ENCODE peak calls at places on chromosomes 6 and 20, in nine cellular contexts. One of them, this sample, is unnamed.

GRCh38 chr6:113734886-113735481 is 122.2 kb upstream of the MARCKS start:
- DNase-seq in CD8-positive, alpha-beta T cell: no peak
- DNase-seq in tibial nerve: no peak
- DNase-seq in lung: no peak
- DNase-seq in sigmoid colon: no peak
- DNase-seq in left lung: no peak
- DNase-seq in OCI-LY7: no peak
- DNase-seq in heart left ventricle: no peak
- DNase-seq in tibial artery: no peak
- DNase-seq in this sample: no peak

GRCh38 chr20:20009784-20010253 is 7.3 kb upstream of the NAA20 start:
- DNase-seq in CD8-positive, alpha-beta T cell: no peak
- DNase-seq in tibial nerve: no peak
- DNase-seq in lung: no peak
- DNase-seq in sigmoid colon: no peak
- DNase-seq in left lung: no peak
- DNase-seq in OCI-LY7: no peak
- DNase-seq in heart left ventricle: no peak
- DNase-seq in tibial artery: no peak
- DNase-seq in this sample: peak; percentile 22

GRCh38 chr6:145139451-145139850 is 595.9 kb downstream of the EPM2A start:
- DNase-seq in CD8-positive, alpha-beta T cell: no peak
- DNase-seq in tibial nerve: no peak
- DNase-seq in lung: no peak
- DNase-seq in sigmoid colon: no peak
- DNase-seq in left lung: no peak
- DNase-seq in OCI-LY7: no peak
- DNase-seq in heart left ventricle: no peak
- DNase-seq in tibial artery: no peak
- DNase-seq in this sample: no peak

GRCh38 chr6:48626421-48626820 is 515.4 kb upstream of the PTCHD4 start:
- DNase-seq in CD8-positive, alpha-beta T cell: no peak
- DNase-seq in tibial nerve: no peak
- DNase-seq in lung: no peak
- DNase-seq in sigmoid colon: no peak
- DNase-seq in left lung: no peak
- DNase-seq in OCI-LY7: no peak
- DNase-seq in heart left ventricle: no peak
- DNase-seq in tibial artery: no peak
- DNase-seq in this sample: no peak

GRCh38 chr6:50936277-50936681 is 117.6 kb downstream of the TFAP2B start:
- DNase-seq in CD8-positive, alpha-beta T cell: no peak
- DNase-seq in tibial nerve: no peak
- DNase-seq in lung: no peak
- DNase-seq in sigmoid colon: no peak
- DNase-seq in left lung: no peak
- DNase-seq in OCI-LY7: no peak
- DNase-seq in heart left ventricle: no peak
- DNase-seq in tibial artery: no peak
- DNase-seq in this sample: no peak

GRCh38 chr6:154292066-154292465 is 64.5 kb downstream of the IPCEF1 start:
- DNase-seq in CD8-positive, alpha-beta T cell: no peak
- DNase-seq in tibial nerve: no peak
- DNase-seq in lung: no peak
- DNase-seq in sigmoid colon: no peak
- DNase-seq in left lung: no peak
- DNase-seq in OCI-LY7: no peak
- DNase-seq in heart left ventricle: no peak
- DNase-seq in tibial artery: no peak
- DNase-seq in this sample: no peak

GRCh38 chr20:47672886-47673670 is 112.2 kb downstream of the SULF2 start:
- DNase-seq in CD8-positive, alpha-beta T cell: no peak
- DNase-seq in tibial nerve: no peak
- DNase-seq in lung: no peak
- DNase-seq in sigmoid colon: no peak
- DNase-seq in left lung: no peak
- DNase-seq in OCI-LY7: no peak
- DNase-seq in heart left ventricle: no peak
- DNase-seq in tibial artery: no peak
- DNase-seq in this sample: no peak

GRCh38 chr6:146785001-146785585 is 186.3 kb downstream of the ADGB start:
- DNase-seq in CD8-positive, alpha-beta T cell: no peak
- DNase-seq in tibial nerve: no peak
- DNase-seq in lung: no peak
- DNase-seq in sigmoid colon: no peak
- DNase-seq in left lung: no peak
- DNase-seq in OCI-LY7: peak; percentile 58
- DNase-seq in heart left ventricle: no peak
- DNase-seq in tibial artery: no peak
- DNase-seq in this sample: peak; percentile 29

GRCh38 chr6:3175742-3176321 is 18.5 kb upstream of the TUBB2A start:
- DNase-seq in CD8-positive, alpha-beta T cell: no peak
- DNase-seq in tibial nerve: no peak
- DNase-seq in lung: no peak
- DNase-seq in sigmoid colon: no peak
- DNase-seq in left lung: no peak
- DNase-seq in OCI-LY7: no peak
- DNase-seq in heart left ventricle: no peak
- DNase-seq in tibial artery: no peak
- DNase-seq in this sample: no peak

GRCh38 chr6:168475188-168476013 is 34.4 kb downstream of the SMOC2 start:
- DNase-seq in CD8-positive, alpha-beta T cell: no peak
- DNase-seq in tibial nerve: no peak
- DNase-seq in lung: no peak
- DNase-seq in sigmoid colon: no peak
- DNase-seq in left lung: no peak
- DNase-seq in OCI-LY7: no peak
- DNase-seq in heart left ventricle: no peak
- DNase-seq in tibial artery: no peak
- DNase-seq in this sample: no peak

GRCh38 chr20:24337074-24337473 is 132.4 kb upstream of the SYNDIG1 start:
- DNase-seq in CD8-positive, alpha-beta T cell: no peak
- DNase-seq in tibial nerve: no peak
- DNase-seq in lung: no peak
- DNase-seq in sigmoid colon: no peak
- DNase-seq in left lung: no peak
- DNase-seq in OCI-LY7: no peak
- DNase-seq in heart left ventricle: no peak
- DNase-seq in tibial artery: no peak
- DNase-seq in this sample: no peak

GRCh38 chr6:110053395-110054240 is 75.5 kb downstream of the GPR6 start:
- DNase-seq in CD8-positive, alpha-beta T cell: no peak
- DNase-seq in tibial nerve: no peak
- DNase-seq in lung: no peak
- DNase-seq in sigmoid colon: no peak
- DNase-seq in left lung: no peak
- DNase-seq in OCI-LY7: peak; percentile 61
- DNase-seq in heart left ventricle: peak; percentile 19
- DNase-seq in tibial artery: no peak
- DNase-seq in this sample: peak; percentile 50

GRCh38 chr20:20953738-20954657 is 152.2 kb downstream of the LINC00237 start:
- DNase-seq in CD8-positive, alpha-beta T cell: no peak
- DNase-seq in tibial nerve: no peak
- DNase-seq in lung: no peak
- DNase-seq in sigmoid colon: no peak
- DNase-seq in left lung: no peak
- DNase-seq in OCI-LY7: no peak
- DNase-seq in heart left ventricle: no peak
- DNase-seq in tibial artery: no peak
- DNase-seq in this sample: no peak

GRCh38 chr20:2252419-2253060 is 43.3 kb upstream of the TGM3 start:
- DNase-seq in CD8-positive, alpha-beta T cell: no peak
- DNase-seq in tibial nerve: no peak
- DNase-seq in lung: no peak
- DNase-seq in sigmoid colon: no peak
- DNase-seq in left lung: no peak
- DNase-seq in OCI-LY7: no peak
- DNase-seq in heart left ventricle: no peak
- DNase-seq in tibial artery: no peak
- DNase-seq in this sample: no peak
- H3K4me1 ChIP-seq in CD8-positive, alpha-beta T cell: no peaks in the 10 kb centered on the region
- H3K4me1 ChIP-seq in tibial nerve: no peaks in the 10 kb centered on the region
- H3K4me1 ChIP-seq in lung: peaks cover 4% of the 10 kb centered on the region
- H3K4me1 ChIP-seq in sigmoid colon: no peaks in the 10 kb centered on the region
- H3K4me1 ChIP-seq in left lung: peaks cover 31% of the 10 kb centered on the region
- H3K4me1 ChIP-seq in OCI-LY7: no peaks in the 10 kb centered on the region
- H3K4me1 ChIP-seq in heart left ventricle: no peaks in the 10 kb centered on the region
- H3K4me1 ChIP-seq in tibial artery: no peaks in the 10 kb centered on the region
- H3K4me1 ChIP-seq in this sample: peaks cover 1% of the 10 kb centered on the region

GRCh38 chr20:50127587-50128519 is 14.9 kb upstream of the UBE2V1 start:
- DNase-seq in CD8-positive, alpha-beta T cell: no peak
- DNase-seq in tibial nerve: no peak
- DNase-seq in lung: no peak
- DNase-seq in sigmoid colon: no peak
- DNase-seq in left lung: no peak
- DNase-seq in OCI-LY7: no peak
- DNase-seq in heart left ventricle: no peak
- DNase-seq in tibial artery: no peak
- DNase-seq in this sample: no peak

GRCh38 chr20:50130995-50131394 is 18.0 kb upstream of the UBE2V1 start:
- DNase-seq in CD8-positive, alpha-beta T cell: no peak
- DNase-seq in tibial nerve: no peak
- DNase-seq in lung: no peak
- DNase-seq in sigmoid colon: peak; percentile 95
- DNase-seq in left lung: no peak
- DNase-seq in OCI-LY7: no peak
- DNase-seq in heart left ventricle: peak; percentile 61
- DNase-seq in tibial artery: peak; percentile 67
- DNase-seq in this sample: no peak

GRCh38 chr20:50130346-50130703 is 17.4 kb upstream of the UBE2V1 start:
- DNase-seq in CD8-positive, alpha-beta T cell: no peak
- DNase-seq in tibial nerve: no peak
- DNase-seq in lung: no peak
- DNase-seq in sigmoid colon: no peak
- DNase-seq in left lung: no peak
- DNase-seq in OCI-LY7: no peak
- DNase-seq in heart left ventricle: no peak
- DNase-seq in tibial artery: no peak
- DNase-seq in this sample: no peak

GRCh38 chr20:50128520-50128905 is 15.6 kb upstream of the UBE2V1 start:
- DNase-seq in CD8-positive, alpha-beta T cell: no peak
- DNase-seq in tibial nerve: no peak
- DNase-seq in lung: no peak
- DNase-seq in sigmoid colon: no peak
- DNase-seq in left lung: no peak
- DNase-seq in OCI-LY7: no peak
- DNase-seq in heart left ventricle: no peak
- DNase-seq in tibial artery: no peak
- DNase-seq in this sample: no peak

DNA sequence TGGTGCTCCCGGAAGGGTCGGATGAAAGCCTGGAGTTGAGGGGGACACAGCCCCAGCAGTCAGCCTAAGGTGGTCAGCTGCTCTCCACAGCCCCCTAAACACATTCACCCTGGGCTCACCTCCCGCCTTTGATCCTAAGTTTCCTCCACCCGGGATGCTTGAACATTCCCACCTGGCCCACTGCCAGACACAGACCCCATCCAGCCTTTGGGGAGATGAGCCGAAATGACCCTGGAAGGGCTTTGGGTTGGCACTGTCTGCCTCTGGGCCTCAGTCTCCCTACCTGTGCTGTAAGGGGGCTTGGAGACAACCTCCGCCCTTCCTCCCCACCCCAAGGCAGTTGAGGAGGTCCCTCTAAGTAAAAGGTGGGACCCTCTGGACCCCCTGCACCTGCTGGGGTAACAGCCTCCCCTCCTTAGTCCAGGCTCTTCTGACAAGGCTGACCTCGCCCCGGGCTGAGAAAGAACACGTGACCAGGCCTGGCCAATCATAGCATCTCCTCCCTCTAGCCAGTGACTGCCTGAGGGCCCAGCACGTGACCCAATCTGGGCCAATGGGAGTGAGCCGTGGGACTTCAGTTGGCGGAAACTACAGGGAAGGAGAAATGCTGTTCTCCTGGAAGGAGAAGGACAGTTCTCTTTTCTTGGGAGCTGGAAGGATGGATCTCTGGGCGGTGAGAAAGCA is 16.9 kb upstream of the UBE2V1 start:
- DNase-seq in CD8-positive, alpha-beta T cell: no peak
- DNase-seq in tibial nerve: no peak
- DNase-seq in lung: no peak
- DNase-seq in sigmoid colon: peak; percentile 90
- DNase-seq in left lung: no peak
- DNase-seq in OCI-LY7: no peak
- DNase-seq in heart left ventricle: no peak
- DNase-seq in tibial artery: no peak
- DNase-seq in this sample: no peak
- H3K4me1 ChIP-seq in CD8-positive, alpha-beta T cell: no peaks in the 10 kb centered on the region
- H3K4me1 ChIP-seq in tibial nerve: peaks cover 13% of the 10 kb centered on the region
- H3K4me1 ChIP-seq in lung: peaks cover 5% of the 10 kb centered on the region
- H3K4me1 ChIP-seq in sigmoid colon: peaks cover 43% of the 10 kb centered on the region
- H3K4me1 ChIP-seq in left lung: no peaks in the 10 kb centered on the region
- H3K4me1 ChIP-seq in OCI-LY7: no peaks in the 10 kb centered on the region
- H3K4me1 ChIP-seq in heart left ventricle: peaks cover 35% of the 10 kb centered on the region
- H3K4me1 ChIP-seq in tibial artery: peaks cover 17% of the 10 kb centered on the region
- H3K4me1 ChIP-seq in this sample: no peaks in the 10 kb centered on the region

GRCh38 chr20:38146156-38146555 is 18.9 kb downstream of the TGM2 start:
- DNase-seq in CD8-positive, alpha-beta T cell: no peak
- DNase-seq in tibial nerve: no peak
- DNase-seq in lung: no peak
- DNase-seq in sigmoid colon: no peak
- DNase-seq in left lung: no peak
- DNase-seq in OCI-LY7: no peak
- DNase-seq in heart left ventricle: no peak
- DNase-seq in tibial artery: no peak
- DNase-seq in this sample: no peak

GRCh38 chr20:38146628-38147027 is 18.4 kb downstream of the TGM2 start:
- DNase-seq in CD8-positive, alpha-beta T cell: no peak
- DNase-seq in tibial nerve: no peak
- DNase-seq in lung: no peak
- DNase-seq in sigmoid colon: no peak
- DNase-seq in left lung: no peak
- DNase-seq in OCI-LY7: no peak
- DNase-seq in heart left ventricle: no peak
- DNase-seq in tibial artery: no peak
- DNase-seq in this sample: no peak

GRCh38 chr20:38147166-38147565 is 17.9 kb downstream of the TGM2 start:
- DNase-seq in CD8-positive, alpha-beta T cell: no peak
- DNase-seq in tibial nerve: no peak
- DNase-seq in lung: no peak
- DNase-seq in sigmoid colon: no peak
- DNase-seq in left lung: no peak
- DNase-seq in OCI-LY7: no peak
- DNase-seq in heart left ventricle: no peak
- DNase-seq in tibial artery: no peak
- DNase-seq in this sample: no peak

GRCh38 chr20:38148328-38149102 is 16.6 kb downstream of the TGM2 start:
- DNase-seq in CD8-positive, alpha-beta T cell: no peak
- DNase-seq in tibial nerve: no peak
- DNase-seq in lung: no peak
- DNase-seq in sigmoid colon: no peak
- DNase-seq in left lung: no peak
- DNase-seq in OCI-LY7: no peak
- DNase-seq in heart left ventricle: no peak
- DNase-seq in tibial artery: no peak
- DNase-seq in this sample: no peak

GRCh38 chr20:38147751-38148150 is 17.3 kb downstream of the TGM2 start:
- DNase-seq in CD8-positive, alpha-beta T cell: no peak
- DNase-seq in tibial nerve: no peak
- DNase-seq in lung: no peak
- DNase-seq in sigmoid colon: no peak
- DNase-seq in left lung: no peak
- DNase-seq in OCI-LY7: no peak
- DNase-seq in heart left ventricle: no peak
- DNase-seq in tibial artery: no peak
- DNase-seq in this sample: no peak
- H3K4me1 ChIP-seq in CD8-positive, alpha-beta T cell: peaks cover 8% of the 10 kb centered on the region
- H3K4me1 ChIP-seq in tibial nerve: peaks cover 40% of the 10 kb centered on the region
- H3K4me1 ChIP-seq in lung: peaks cover 28% of the 10 kb centered on the region
- H3K4me1 ChIP-seq in sigmoid colon: peaks cover 45% of the 10 kb centered on the region
- H3K4me1 ChIP-seq in left lung: peaks cover 90% of the 10 kb centered on the region
- H3K4me1 ChIP-seq in OCI-LY7: no peaks in the 10 kb centered on the region
- H3K4me1 ChIP-seq in heart left ventricle: peaks cover 64% of the 10 kb centered on the region
- H3K4me1 ChIP-seq in tibial artery: peaks cover 47% of the 10 kb centered on the region
- H3K4me1 ChIP-seq in this sample: peaks cover 1% of the 10 kb centered on the region

GRCh38 chr6:149851461-149851860 is 12.7 kb downstream of the LRP11 start:
- DNase-seq in CD8-positive, alpha-beta T cell: no peak
- DNase-seq in tibial nerve: no peak
- DNase-seq in lung: no peak
- DNase-seq in sigmoid colon: no peak
- DNase-seq in left lung: no peak
- DNase-seq in OCI-LY7: no peak
- DNase-seq in heart left ventricle: no peak
- DNase-seq in tibial artery: no peak
- DNase-seq in this sample: no peak
- H3K4me1 ChIP-seq in CD8-positive, alpha-beta T cell: peaks cover 3% of the 10 kb centered on the region
- H3K4me1 ChIP-seq in tibial nerve: peaks cover 11% of the 10 kb centered on the region
- H3K4me1 ChIP-seq in lung: peaks cover 14% of the 10 kb centered on the region
- H3K4me1 ChIP-seq in sigmoid colon: peaks cover 14% of the 10 kb centered on the region
- H3K4me1 ChIP-seq in left lung: peaks cover 43% of the 10 kb centered on the region
- H3K4me1 ChIP-seq in OCI-LY7: peaks cover 19% of the 10 kb centered on the region
- H3K4me1 ChIP-seq in heart left ventricle: peaks cover 18% of the 10 kb centered on the region
- H3K4me1 ChIP-seq in tibial artery: peaks cover 22% of the 10 kb centered on the region
- H3K4me1 ChIP-seq in this sample: peaks cover 2% of the 10 kb centered on the region